ENCODE peak calls at places on chromosome 13, in seven cellular contexts. U, T, N, S, L, E and O are unnamed samples.

GRCh38 chr13:110233181-110233641 is 73.7 kb downstream of the COL4A1 start:
- DNase-seq in U (peak), T (no peak), N (no peak), S (no peak), L (peak), E (no peak), O (no peak)

GRCh38 chr13:32323912-32324311 is 8.6 kb downstream of the BRCA2 start:
- DNase-seq in U (no peak), T (no peak), N (no peak), S (no peak), L (peak), E (no peak), O (peak)

GRCh38 chr13:36344886-36345437 is 1.2 kb downstream of the SPART start:
- DNase-seq in U (no peak), T (no peak), N (no peak), S (no peak), L (no peak), E (no peak), O (no peak)

GRCh38 chr13:42377640-42378382 is 105.9 kb downstream of the AKAP11 start:
- DNase-seq in U (no peak), T (peak), N (no peak), S (no peak), L (no peak), E (no peak), O (no peak)

GRCh38 chr13:77386880-77387606 is 60.1 kb upstream of the MYCBP2 start:
- DNase-seq in U (no peak), T (peak), N (no peak), S (no peak), L (peak), E (no peak), O (no peak)

GRCh38 chr13:33263976-33264619 is 21.5 kb downstream of the STARD13 start:
- DNase-seq in U (no peak), T (no peak), N (no peak), S (no peak), L (no peak), E (no peak), O (no peak)

GRCh38 chr13:67238277-67238859 is 8.2 kb upstream of the PCDH9 start:
- DNase-seq in U (no peak), T (no peak), N (no peak), S (no peak), L (peak), E (no peak), O (no peak)

GRCh38 chr13:112839347-112840105 is 129.5 kb upstream of the MCF2L start:
- DNase-seq in U (no peak), T (no peak), N (no peak), S (no peak), L (no peak), E (no peak), O (no peak)

GRCh38 chr13:48403929-48404328 is 9.0 kb downstream of the LPAR6 start:
- DNase-seq in U (no peak), T (no peak), N (no peak), S (no peak), L (no peak), E (no peak), O (no peak)

GRCh38 chr13:46321494-46322225 is 65.4 kb downstream of the RUBCNL start:
- DNase-seq in U (peak), T (no peak), N (peak), S (peak), L (peak), E (peak), O (no peak)

GRCh38 chr13:74920945-74921725 is 560.8 kb downstream of the TBC1D4 start:
- DNase-seq in U (no peak), T (peak), N (no peak), S (no peak), L (no peak), E (no peak), O (no peak)

GRCh38 chr13:38862443-38862842 is 128.2 kb downstream of the STOML3 start:
- DNase-seq in U (no peak), T (no peak), N (no peak), S (no peak), L (no peak), E (no peak), O (no peak)

GRCh38 chr13:104256701-104257100 is 1190.5 kb upstream of the SLC10A2 start:
- DNase-seq in U (no peak), T (no peak), N (no peak), S (no peak), L (no peak), E (no peak), O (no peak)

GRCh38 chr13:94710881-94711560 is 1.3 kb downstream of the SOX21 start:
- DNase-seq in U (no peak), T (no peak), N (no peak), S (no peak), L (peak), E (no peak), O (no peak)
- H3K4me3 ChIP-seq in U (no peak), T (no peak), N (peak), S (peak), L (peak), E (no peak), O (no peak)

DNA sequence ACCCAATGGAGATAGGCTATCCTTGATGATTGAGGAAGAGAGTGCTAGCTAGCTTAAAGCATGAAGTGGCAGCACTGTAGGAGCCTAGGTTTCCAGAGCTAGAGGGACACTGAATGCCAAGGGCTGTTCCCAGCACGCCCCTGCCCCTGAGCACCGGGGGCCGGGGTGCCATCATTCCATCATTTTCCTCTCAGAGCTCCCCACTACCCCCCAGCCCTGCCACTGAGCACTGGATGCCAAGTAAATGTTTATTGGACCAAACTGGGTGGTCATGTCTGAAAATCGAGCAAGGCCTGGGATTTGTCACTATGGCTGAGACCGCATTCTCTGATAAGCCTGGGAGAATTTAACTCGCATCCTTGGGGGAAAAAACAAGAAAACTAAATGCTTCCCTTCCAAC is 142.8 kb downstream of the STK24 start:
- DNase-seq in U (no peak), T (no peak), N (no peak), S (no peak), L (no peak), E (no peak), O (no peak)
- TF ChIP-seq CTCF in U (no peak), T (no peak), N (no peak), S (no peak), L (no peak), E (no peak), O (no peak)

GRCh38 chr13:44649118-44649455 is 73.0 kb upstream of the TSC22D1 start:
- DNase-seq in U (no peak), T (no peak), N (no peak), S (no peak), L (no peak), E (no peak), O (no peak)

GRCh38 chr13:44649834-44650233 is 73.7 kb upstream of the TSC22D1 start:
- DNase-seq in U (no peak), T (no peak), N (no peak), S (no peak), L (no peak), E (no peak), O (no peak)

GRCh38 chr13:44651209-44651608 is 75.1 kb upstream of the TSC22D1 start:
- DNase-seq in U (no peak), T (no peak), N (no peak), S (no peak), L (no peak), E (no peak), O (no peak)

GRCh38 chr13:44646044-44646443 is 69.9 kb upstream of the TSC22D1 start:
- DNase-seq in U (no peak), T (no peak), N (no peak), S (no peak), L (no peak), E (no peak), O (no peak)

DNA sequence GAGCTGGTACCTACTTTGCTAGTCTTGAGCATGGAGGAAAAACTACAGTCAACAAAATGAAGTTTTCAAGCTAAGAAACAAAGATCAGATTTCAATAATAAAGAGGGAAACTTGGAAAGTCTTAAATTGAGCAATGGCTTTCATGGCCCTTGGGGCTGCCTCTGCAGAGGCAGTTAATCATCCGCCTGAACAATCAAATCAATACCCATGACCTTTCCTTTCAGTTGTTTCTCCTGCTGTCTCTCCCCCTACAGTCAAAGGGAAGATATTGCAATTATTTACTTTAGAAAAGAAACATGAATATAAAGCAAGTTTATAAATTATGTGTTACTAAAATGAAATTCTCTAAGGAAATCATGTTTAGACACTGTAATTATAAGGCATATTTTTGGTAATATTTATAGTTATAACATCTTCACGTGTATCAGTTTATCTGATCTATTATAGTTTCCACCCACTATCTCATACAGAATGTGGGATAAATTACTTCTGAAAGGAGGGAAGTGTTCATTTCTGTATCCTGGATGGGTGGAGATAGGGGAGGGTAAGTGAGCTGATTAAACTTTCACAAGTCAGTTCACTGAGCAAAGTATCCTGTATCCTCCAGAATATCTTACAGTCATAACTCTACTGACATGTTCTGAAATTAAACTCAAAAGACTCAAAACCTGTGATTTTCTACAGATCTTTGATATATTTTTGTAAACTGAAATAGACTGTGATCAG is 72.4 kb upstream of the TSC22D1 start:
- DNase-seq in U (no peak), T (no peak), N (no peak), S (no peak), L (peak), E (no peak), O (no peak)
- H3K4me3 ChIP-seq in U (no peak), T (no peak), N (no peak), S (no peak), L (no peak), E (no peak), O (no peak)

DNA sequence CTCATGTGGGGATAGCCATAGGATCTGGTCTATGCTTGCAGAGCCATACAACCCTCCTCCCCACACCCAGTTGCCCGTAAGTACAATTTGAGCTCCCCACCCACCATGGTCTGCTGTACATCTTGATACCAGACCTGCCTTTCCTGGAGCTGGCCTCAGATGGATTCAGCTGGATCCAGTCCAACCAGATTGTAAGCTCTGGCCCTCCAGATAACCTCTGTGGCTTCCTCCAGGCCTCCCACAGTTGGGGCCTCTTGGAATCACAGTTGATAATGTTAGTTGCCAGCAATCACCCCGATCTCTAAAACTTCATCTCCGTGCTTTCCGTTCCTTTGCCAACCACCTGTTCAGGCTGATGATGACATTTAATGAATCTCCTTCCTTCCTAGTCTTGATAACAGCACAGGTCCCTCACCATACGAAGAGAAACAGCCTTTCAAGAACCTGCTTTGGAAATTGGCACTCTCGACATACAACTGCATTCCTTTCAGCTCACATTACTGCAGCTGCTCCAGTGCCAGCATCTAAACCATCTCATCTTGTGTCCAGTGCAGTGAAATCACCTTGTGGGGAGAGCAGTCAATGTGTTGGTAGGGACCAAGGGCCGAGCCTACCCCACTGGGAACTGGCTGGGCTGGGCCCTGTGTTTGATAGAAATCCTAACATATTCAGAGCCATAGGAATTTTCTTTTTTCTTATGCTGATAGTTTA is 15.1 kb upstream of the FOXO1 start:
- DNase-seq in U (no peak), T (no peak), N (no peak), S (no peak), L (no peak), E (no peak), O (no peak)
- TF ChIP-seq CTCF in U (no peak), T (no peak), N (no peak), S (no peak), L (no peak), E (no peak), O (no peak)

GRCh38 chr13:24622481-24622880 is 57.7 kb upstream of the ATP12A start:
- DNase-seq in U (no peak), T (no peak), N (no peak), S (no peak), L (no peak), E (no peak), O (no peak)

GRCh38 chr13:24617394-24618218 is 62.6 kb upstream of the ATP12A start:
- DNase-seq in U (no peak), T (no peak), N (no peak), S (no peak), L (no peak), E (no peak), O (no peak)

GRCh38 chr13:24616514-24616913 is 63.7 kb upstream of the ATP12A start:
- DNase-seq in U (no peak), T (no peak), N (no peak), S (no peak), L (no peak), E (no peak), O (no peak)

GRCh38 chr13:24618219-24618955 is 61.8 kb upstream of the ATP12A start:
- DNase-seq in U (no peak), T (peak), N (no peak), S (peak), L (no peak), E (peak), O (no peak)

GRCh38 chr13:24619302-24619701 is 60.9 kb upstream of the ATP12A start:
- DNase-seq in U (no peak), T (no peak), N (no peak), S (no peak), L (no peak), E (no peak), O (no peak)
- H3K4me3 ChIP-seq in U (no peak), T (no peak), N (no peak), S (no peak), L (no peak), E (no peak), O (no peak)

GRCh38 chr13:26929971-26930730 is 169.6 kb upstream of the GPR12 start:
- DNase-seq in U (peak), T (peak), N (peak), S (peak), L (peak), E (peak), O (no peak)
- TF ChIP-seq CTCF in U (peak), T (peak), N (peak), S (peak), L (peak), E (peak), O (peak)

GRCh38 chr13:35136585-35136984 is 194.5 kb downstream of the NBEA start:
- DNase-seq in U (no peak), T (no peak), N (no peak), S (no peak), L (no peak), E (no peak), O (no peak)
- H3K4me3 ChIP-seq in U (no peak), T (no peak), N (no peak), S (no peak), L (no peak), E (no peak), O (no peak)

GRCh38 chr13:102402292-102402691 is 444 bp upstream of the FGF14 start:
- DNase-seq in U (peak), T (no peak), N (no peak), S (peak), L (no peak), E (no peak), O (peak)
- TF ChIP-seq CTCF in U (peak), T (no peak), N (no peak), S (no peak), L (no peak), E (no peak), O (peak)

GRCh38 chr13:91710733-91711132 is 312.3 kb downstream of the GPC5 start:
- DNase-seq in U (no peak), T (no peak), N (no peak), S (no peak), L (no peak), E (no peak), O (no peak)

GRCh38 chr13:91714726-91715334 is 316.4 kb downstream of the GPC5 start:
- DNase-seq in U (no peak), T (no peak), N (no peak), S (no peak), L (no peak), E (no peak), O (no peak)

GRCh38 chr13:91704398-91704797 is 306.0 kb downstream of the GPC5 start:
- DNase-seq in U (no peak), T (no peak), N (no peak), S (no peak), L (no peak), E (no peak), O (no peak)

GRCh38 chr13:91708558-91708957 is 310.1 kb downstream of the GPC5 start:
- DNase-seq in U (no peak), T (no peak), N (no peak), S (no peak), L (no peak), E (no peak), O (no peak)

DNA sequence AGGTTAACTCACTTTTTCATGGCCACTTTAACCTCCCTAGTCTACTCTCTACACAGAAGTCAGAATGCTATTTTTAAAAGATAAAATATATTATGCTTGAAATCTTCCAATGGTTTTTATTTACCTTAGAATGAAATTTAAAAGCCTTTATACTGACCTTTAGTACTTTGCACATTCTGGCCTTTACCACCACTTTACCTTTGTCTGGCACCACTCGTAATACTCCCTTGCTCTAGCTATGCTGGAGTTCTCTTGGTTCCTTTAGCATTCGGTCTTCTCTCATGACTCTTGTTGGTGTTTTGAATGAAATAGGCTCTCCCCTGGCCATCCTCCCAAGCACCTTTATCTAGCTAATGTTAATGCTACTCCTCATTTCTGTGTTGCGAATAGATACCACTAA is 310.8 kb downstream of the GPC5 start:
- DNase-seq in U (no peak), T (no peak), N (no peak), S (no peak), L (no peak), E (no peak), O (no peak)
- H3K4me3 ChIP-seq in U (no peak), T (no peak), N (no peak), S (no peak), L (no peak), E (no peak), O (no peak)